ENCODE peak calls at places on chromosome 15, in eight cellular contexts. G is H4, W is cardiac fibroblast, K is BE2C, M is NCI-H1417, B is NB4, Y is NCI-H1105, D is germinal center. O is an unnamed sample.

GRCh38 chr15:72307036-72307435 is 12.9 kb downstream of the CELF6 start:
- DNase-seq in G (no peak), W (no peak), K (no peak), M (peak; percentile 41), B (no peak), Y (no peak), D (no peak), O (no peak)

GRCh38 chr15:48020166-48020565 is 100.6 kb upstream of the SLC24A5 start:
- DNase-seq in G (no peak), W (no peak), K (no peak), M (no peak), B (no peak), Y (no peak), D (no peak), O (no peak)

GRCh38 chr15:59892995-59893394 is 111.1 kb upstream of the FOXB1 start:
- DNase-seq in G (peak; percentile 14), W (peak; percentile 30), K (no peak), M (no peak), B (peak; percentile 14), Y (no peak), D (no peak), O (no peak)

GRCh38 chr15:85339976-85340665 is 40.3 kb upstream of the AKAP13 start:
- DNase-seq in G (no peak), W (peak; percentile 16), K (no peak), M (no peak), B (no peak), Y (no peak), D (no peak), O (no peak)

GRCh38 chr15:89814112-89814742 is 425 bp downstream of the ANPEP start:
- DNase-seq in G (no peak), W (no peak), K (no peak), M (no peak), B (peak; percentile 75), Y (no peak), D (peak; percentile 48), O (peak; percentile 13)

GRCh38 chr15:65833501-65834220 is 35.6 kb upstream of the RAB11A start:
- DNase-seq in G (no peak), W (no peak), K (peak; percentile 81), M (peak; percentile 92), B (no peak), Y (peak; percentile 87), D (no peak), O (no peak)

GRCh38 chr15:92623435-92623834 is 32.1 kb downstream of the FAM174B start:
- DNase-seq in G (no peak), W (no peak), K (no peak), M (peak; percentile 94), B (no peak), Y (peak; percentile 85), D (no peak), O (no peak)

GRCh38 chr15:70508561-70509281 is 254.6 kb downstream of the UACA start:
- DNase-seq in G (peak; percentile 92), W (peak; percentile 93), K (no peak), M (no peak), B (peak; percentile 52), Y (no peak), D (no peak), O (peak; percentile 41)

GRCh38 chr15:61335998-61336648 is 107.0 kb upstream of the RORA start:
- DNase-seq in G (no peak), W (no peak), K (no peak), M (no peak), B (no peak), Y (no peak), D (no peak), O (no peak)

GRCh38 chr15:60390931-60391501 is 6.8 kb downstream of the ANXA2 start:
- DNase-seq in G (peak; percentile 83), W (peak; percentile 88), K (no peak), M (no peak), B (peak; percentile 56), Y (no peak), D (no peak), O (no peak)

GRCh38 chr15:70608156-70608555 is 155.2 kb downstream of the UACA start:
- DNase-seq in G (no peak), W (peak; percentile 12), K (no peak), M (peak; percentile 12), B (peak; percentile 53), Y (no peak), D (no peak), O (peak; percentile 39)

GRCh38 chr15:66102563-66103292 is 150.8 kb downstream of the MEGF11 start:
- DNase-seq in G (no peak), W (no peak), K (no peak), M (no peak), B (no peak), Y (no peak), D (no peak), O (no peak)

GRCh38 chr15:73686781-73687256 is 2.6 kb downstream of the CD276 start:
- DNase-seq in G (peak; percentile 81), W (peak; percentile 92), K (no peak), M (no peak), B (peak; percentile 13), Y (no peak), D (no peak), O (no peak)

GRCh38 chr15:27589260-27589659 is 509.9 kb downstream of the OCA2 start:
- DNase-seq in G (no peak), W (no peak), K (no peak), M (peak; percentile 90), B (no peak), Y (no peak), D (no peak), O (no peak)

GRCh38 chr15:58043192-58043903 is 22.2 kb downstream of the ALDH1A2 start:
- DNase-seq in G (peak; percentile 22), W (peak; percentile 57), K (peak; percentile 64), M (peak; percentile 43), B (peak; percentile 44), Y (peak; percentile 14), D (no peak), O (no peak)

GRCh38 chr15:99480223-99480810 is 85.5 kb upstream of the MEF2A start:
- DNase-seq in G (no peak), W (no peak), K (no peak), M (no peak), B (no peak), Y (no peak), D (no peak), O (no peak)

GRCh38 chr15:57025264-57025939 is 107.0 kb downstream of the TCF12 start:
- DNase-seq in G (peak; percentile 44), W (peak; percentile 73), K (no peak), M (peak; percentile 34), B (peak; percentile 65), Y (no peak), D (no peak), O (no peak)

GRCh38 chr15:74723754-74724334 is 1.5 kb downstream of the CYP1A1 start:
- DNase-seq in G (peak; percentile 50), W (peak; percentile 57), K (no peak), M (peak; percentile 72), B (peak; percentile 70), Y (peak; percentile 49), D (peak; percentile 53), O (no peak)

GRCh38 chr15:87672309-87672897 is 584.1 kb downstream of the NTRK3 start:
- DNase-seq in G (peak; percentile 18), W (peak; percentile 56), K (peak; percentile 64), M (peak; percentile 66), B (no peak), Y (no peak), D (no peak), O (no peak)

GRCh38 chr15:69303337-69304175 is 4.8 kb downstream of the PAQR5 start:
- DNase-seq in G (no peak), W (no peak), K (no peak), M (no peak), B (peak; percentile 30), Y (no peak), D (no peak), O (no peak)

GRCh38 chr15:72302955-72303354 is 17.0 kb downstream of the CELF6 start:
- DNase-seq in G (no peak), W (no peak), K (no peak), M (no peak), B (no peak), Y (no peak), D (no peak), O (no peak)

GRCh38 chr15:93247466-93248121 is 158.6 kb upstream of the RGMA start:
- DNase-seq in G (no peak), W (no peak), K (no peak), M (no peak), B (peak; percentile 58), Y (no peak), D (no peak), O (no peak)

GRCh38 chr15:50685976-50686467 is 575 bp downstream of the TRPM7 start:
- DNase-seq in G (peak; percentile 21), W (peak; percentile 50), K (peak; percentile 79), M (peak; percentile 82), B (peak; percentile 79), Y (peak; percentile 56), D (peak; percentile 46), O (peak; percentile 6)

GRCh38 chr15:58490405-58491150 is 58.8 kb downstream of the LIPC start:
- DNase-seq in G (no peak), W (no peak), K (no peak), M (peak; percentile 47), B (no peak), Y (peak; percentile 44), D (no peak), O (no peak)

GRCh38 chr15:46266691-46267090 is 631.9 kb downstream of the SQOR start:
- DNase-seq in G (no peak), W (no peak), K (no peak), M (peak; percentile 1), B (no peak), Y (no peak), D (no peak), O (no peak)

GRCh38 chr15:68774120-68774519 is 46.6 kb downstream of the ANP32A start:
- DNase-seq in G (no peak), W (peak; percentile 15), K (no peak), M (no peak), B (no peak), Y (no peak), D (no peak), O (no peak)

O was measured in GF-D8.